ENCODE peak calls at places on chromosomes 2 and 18, in eight cellular contexts. V is naive thymus-derived CD8-positive, alpha-beta T cell; T is activated CD4-positive, alpha-beta T cell treated with anti-CD3 and anti-CD28 coated beads, Interleukin-2, amount 10 ng/mL, durations not matched to agents 7 days and 5 days; J is left lobe of liver; B is stimulated activated CD4-positive, alpha-beta T cell treated with anti-CD3 and anti-CD28 coated beads, Interleukin-2, amount 100 ng/mL, for 48 hours; Q is substantia nigra; P is lung microvascular endothelial cell; A is AG10803. N is an unnamed sample.

GRCh38 chr18:11512096-11513030 is 97.0 kb upstream of the SLC35G4 start:
- DNase-seq in Q (no peak), B (no peak), T (no peak), V (no peak), P (peak), A (peak), J (no peak), N (peak)

GRCh38 chr2:236856856-236857616 is 228.7 kb upstream of the COPS8 start:
- DNase-seq in B (no peak), V (no peak), P (no peak), A (no peak), J (peak), Q (no peak), T (no peak), N (no peak)

GRCh38 chr2:229454934-229455631 is 184.0 kb upstream of the PID1 start:
- DNase-seq in P (no peak), T (no peak), V (no peak), Q (no peak), B (no peak), A (peak), J (no peak), N (peak)

GRCh38 chr2:178756843-178757242 is 50.4 kb downstream of the TTN start:
- DNase-seq in Q (no peak), B (no peak), A (peak), T (no peak), P (no peak), V (no peak), J (no peak), N (peak)

GRCh38 chr18:35526476-35527120 is 28.8 kb upstream of the INO80C start:
- DNase-seq in P (no peak), Q (no peak), T (no peak), B (no peak), A (no peak), J (peak), V (no peak), N (peak)

GRCh38 chr2:127847926-127848325 is 10.0 kb downstream of the POLR2D start:
- DNase-seq in P (no peak), T (no peak), A (no peak), J (no peak), B (no peak), V (no peak), Q (no peak), N (no peak)

GRCh38 chr2:77487074-77487803 is 34.9 kb downstream of the LRRTM4 start:
- DNase-seq in T (no peak), A (no peak), J (no peak), V (no peak), B (no peak), Q (no peak), P (no peak), N (no peak)

GRCh38 chr18:3015851-3016250 is 2.9 kb upstream of the LPIN2 start:
- DNase-seq in B (no peak), V (no peak), Q (no peak), J (no peak), T (no peak), P (no peak), A (no peak), N (no peak)

GRCh38 chr18:60113396-60113795 is 213.6 kb downstream of the PMAIP1 start:
- DNase-seq in P (no peak), J (no peak), A (no peak), T (no peak), B (no peak), Q (no peak), V (no peak), N (no peak)